ENCODE peak calls at places on chromosome 6, in five cellular contexts. N is NAMALWA; E is AG08396; J is HS-5; A is activated naive CD4-positive, alpha-beta T cell treated with anti-CD3 and anti-CD28 coated beads, Interleukin-2, amount 10 ng/mL, durations not matched to agents 7 days and 5 days. W is an unnamed sample.

GRCh38 chr6:165298426-165298825 is 11.0 kb downstream of the C6orf118 start:
- DNase-seq in N (no peak), E (no peak), J (no peak), A (no peak), W (no peak)

GRCh38 chr6:96460052-96460700 is 61.4 kb upstream of the UFL1 start:
- DNase-seq in E (no peak), J (no peak), A (no peak), N (no peak), W (no peak)

GRCh38 chr6:111631018-111631417 is 25.3 kb upstream of the TRAF3IP2 start:
- DNase-seq in N (no peak), J (no peak), E (no peak), A (no peak), W (no peak)

GRCh38 chr6:146336200-146336599 is 207.4 kb upstream of the RAB32 start:
- DNase-seq in E (no peak), A (no peak), J (no peak), N (no peak), W (no peak)

GRCh38 chr6:133551847-133552331 is 310.7 kb downstream of the EYA4 start:
- DNase-seq in A (no peak), E (peak), N (no peak), J (peak), W (no peak)

GRCh38 chr6:162264581-162264980 is 463.0 kb downstream of the PRKN start:
- DNase-seq in E (no peak), A (no peak), J (no peak), N (no peak), W (no peak)

GRCh38 chr6:10558575-10558974 is 37.4 kb downstream of the GCNT2 start:
- DNase-seq in J (no peak), N (no peak), A (no peak), E (no peak), W (no peak)

GRCh38 chr6:106146852-106147351 is 60.8 kb downstream of the PRDM1 start:
- DNase-seq in E (peak), J (no peak), A (no peak), N (no peak), W (no peak)

GRCh38 chr6:92231220-92231701 is 1188.1 kb downstream of the EPHA7 start:
- DNase-seq in E (no peak), N (no peak), A (no peak), J (no peak), W (no peak)

GRCh38 chr6:8017276-8017701 is 46.9 kb downstream of the BLOC1S5 start:
- DNase-seq in N (peak), E (no peak), J (no peak), A (no peak), W (no peak)

GRCh38 chr6:21893778-21894177 is 300.2 kb downstream of the SOX4 start:
- DNase-seq in A (no peak), N (no peak), J (no peak), E (no peak), W (no peak)

GRCh38 chr6:119482850-119483285 is 133.3 kb upstream of the MAN1A1 start:
- DNase-seq in E (no peak), A (no peak), J (no peak), N (no peak), W (no peak)

GRCh38 chr6:143027058-143027457 is 33.6 kb upstream of the AIG1 start:
- DNase-seq in N (peak), A (peak), E (no peak), J (no peak), W (peak)

GRCh38 chr6:38068854-38069253 is 249.3 kb downstream of the ZFAND3 start:
- DNase-seq in A (no peak), J (no peak), E (no peak), N (no peak), W (no peak)

GRCh38 chr6:141326426-141326825 is 806.3 kb upstream of the GJE1 start:
- DNase-seq in E (peak), N (no peak), A (peak), J (peak), W (no peak)

GRCh38 chr6:99002826-99003225 is 55.1 kb upstream of the FBXL4 start:
- DNase-seq in J (no peak), A (no peak), E (no peak), N (no peak), W (no peak)

GRCh38 chr6:117600008-117600743 is 2.1 kb downstream of the GOPC start:
- DNase-seq in N (peak), A (no peak), J (no peak), E (no peak), W (no peak)

GRCh38 chr6:5751525-5752252 is 255.0 kb downstream of the NRN1 start:
- DNase-seq in A (no peak), J (no peak), E (no peak), N (no peak), W (no peak)

GRCh38 chr6:15621203-15622044 is 41.4 kb downstream of the DTNBP1 start:
- DNase-seq in E (no peak), A (no peak), J (no peak), N (peak), W (no peak)

GRCh38 chr6:25218346-25218745 is 60.8 kb upstream of the CARMIL1 start:
- DNase-seq in A (no peak), J (no peak), N (no peak), E (no peak), W (no peak)

GRCh38 chr6:854405-855073 is 161.6 kb upstream of the EXOC2 start:
- DNase-seq in N (no peak), A (no peak), E (peak), J (no peak), W (no peak)

GRCh38 chr6:150620763-150621162 is 21.1 kb downstream of the PLEKHG1 start:
- DNase-seq in J (no peak), E (no peak), A (no peak), N (no peak), W (no peak)

GRCh38 chr6:139369568-139370046 is 4.8 kb downstream of the CITED2 start:
- DNase-seq in E (peak), A (peak), J (no peak), N (peak), W (no peak)

GRCh38 chr6:125363360-125364121 is 61.8 kb upstream of the HDDC2 start:
- DNase-seq in A (no peak), E (peak), J (no peak), N (no peak), W (no peak)

GRCh38 chr6:104527761-104528415 is 331.8 kb downstream of the HACE1 start:
- DNase-seq in J (no peak), E (peak), N (peak), A (no peak), W (no peak)

GRCh38 chr6:169854083-169854725 is 102.8 kb downstream of the ERMARD start:
- DNase-seq in A (no peak), N (no peak), E (no peak), J (no peak), W (no peak)

GRCh38 chr6:148426317-148426977 is 83.8 kb downstream of the SASH1 start:
- DNase-seq in E (no peak), A (no peak), J (no peak), N (no peak), W (no peak)

GRCh38 chr6:122567034-122567433 is 43.2 kb upstream of the PKIB start:
- DNase-seq in E (no peak), A (no peak), N (no peak), J (no peak), W (no peak)

GRCh38 chr6:35911871-35912653 is 8.8 kb downstream of the SRPK1 start:
- DNase-seq in N (no peak), A (no peak), E (no peak), J (no peak), W (no peak)

GRCh38 chr6:114220241-114220640 is 122.6 kb downstream of the HS3ST5 start:
- DNase-seq in A (no peak), J (no peak), E (no peak), N (no peak), W (no peak)

GRCh38 chr6:13544454-13545186 is 29.8 kb upstream of the SIRT5 start:
- DNase-seq in J (no peak), E (no peak), A (no peak), N (no peak), W (no peak)

GRCh38 chr6:111711476-111711875 is 105.8 kb upstream of the TRAF3IP2 start:
- DNase-seq in A (no peak), J (no peak), E (no peak), N (no peak), W (no peak)

GRCh38 chr6:152176219-152176745 is 368.8 kb downstream of the ESR1 start:
- DNase-seq in E (no peak), N (no peak), J (no peak), A (no peak), W (no peak)

GRCh38 chr6:4599924-4600323 is 176.3 kb upstream of the CDYL start:
- DNase-seq in N (no peak), E (no peak), A (no peak), J (peak), W (no peak)

GRCh38 chr6:17583811-17584210 is 16.3 kb upstream of the FAM8A1 start:
- DNase-seq in J (no peak), A (no peak), N (no peak), E (peak), W (no peak)

W was measured in activated CD4-positive, CD25-positive, alpha-beta regulatory T cell treated with anti-CD3 and anti-CD28 coated beads, Interleukin-2, amount 50 U/mL, for 72 hours.